ENCODE peak calls at places on chromosomes 3 and 15, in seven cellular contexts. X is GM23338, K is SK-N-SH, M is neural progenitor cell, J is lower leg skin, H is A549, L is fibroblast of lung. F is an unnamed sample.

GRCh38 chr3:150797155-150797554 is 34.2 kb upstream of the SIAH2 start:
- DNase-seq in J (no peak), H (peak; percentile 10), M (no peak), K (no peak), L (no peak), X (no peak), F (no peak)

GRCh38 chr3:31724681-31725080 is 192.0 kb downstream of the STT3B start:
- DNase-seq in M (peak; percentile 41), H (peak; percentile 49), L (peak; percentile 49), K (peak; percentile 16), J (no peak), X (peak; percentile 69), F (peak; percentile 27)

GRCh38 chr3:133583396-133583795 is 9.9 kb downstream of the CDV3 start:
- DNase-seq in H (no peak), K (no peak), M (no peak), J (no peak), L (no peak), X (no peak), F (no peak)

GRCh38 chr3:80542476-80542875 is 774.7 kb upstream of the ROBO1 start:
- DNase-seq in L (no peak), X (no peak), J (no peak), M (no peak), H (no peak), K (no peak), F (no peak)

GRCh38 chr3:117045143-117045542 is 335.6 kb downstream of the TUSC7 start:
- DNase-seq in M (peak; percentile 66), J (no peak), L (no peak), H (peak; percentile 14), X (peak; percentile 80), K (no peak), F (no peak)

GRCh38 chr15:96046620-96047240 is 283.8 kb upstream of the NR2F2 start:
- DNase-seq in H (no peak), L (no peak), J (no peak), K (no peak), X (peak; percentile 5), M (no peak), F (no peak)

GRCh38 chr15:30065025-30065801 is 17.5 kb upstream of the GOLGA8J start:
- DNase-seq in X (no peak), J (no peak), L (peak; percentile 69), M (no peak), H (no peak), K (no peak), F (peak; percentile 18)

GRCh38 chr3:12384451-12385233 is 95.8 kb downstream of the PPARG start:
- DNase-seq in M (no peak), X (no peak), J (no peak), L (no peak), H (no peak), K (no peak), F (no peak)

DNA sequence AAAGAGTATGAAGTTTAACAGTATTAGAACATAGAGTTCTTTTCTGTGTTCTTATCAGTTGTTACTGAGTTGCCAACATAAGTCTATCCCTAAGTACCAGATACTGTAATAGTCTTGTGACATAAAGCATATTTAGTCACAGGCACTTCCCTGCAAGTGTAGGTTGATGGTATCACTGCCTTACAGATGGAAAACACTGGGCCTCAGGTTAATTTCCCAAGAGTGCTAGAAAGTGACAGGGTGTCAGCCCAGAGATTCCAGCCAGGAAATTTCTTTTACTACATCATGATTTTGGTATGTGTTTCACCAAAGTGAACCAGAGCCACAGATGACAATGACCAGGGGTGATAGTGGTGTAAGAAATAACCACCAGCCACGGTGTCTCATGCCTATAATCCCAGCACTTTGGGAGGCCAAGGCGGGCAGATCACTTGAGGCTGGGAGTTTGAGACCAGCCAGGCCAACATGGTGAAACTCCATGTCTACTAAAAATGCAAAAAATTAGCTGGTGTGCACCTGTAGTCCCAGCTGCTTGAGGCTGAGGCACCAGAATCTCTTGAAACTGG is 3.2 kb downstream of the EIF1B start:
- DNase-seq in X (no peak), M (no peak), J (no peak), K (no peak), H (no peak), L (peak; percentile 13), F (no peak)
- H3K4me3 ChIP-seq in X (no peak overlapping the region), M (no peak overlapping the region), J (no peak overlapping the region), K (no peak overlapping the region), H (no peak overlapping the region), L (no peak overlapping the region), F (no peak overlapping the region)

GRCh38 chr3:187290561-187290960 is 976 bp downstream of the MASP1 start:
- DNase-seq in K (no peak), X (no peak), J (no peak), H (no peak), M (no peak), L (no peak), F (no peak)
- H3K4me3 ChIP-seq in K (no peak overlapping the region), X (peak overlapping the region; percentile 65), J (no peak overlapping the region), H (no peak overlapping the region), M (no peak overlapping the region), L (peak overlapping the region; percentile 57), F (peak overlapping the region; percentile 73)

DNA sequence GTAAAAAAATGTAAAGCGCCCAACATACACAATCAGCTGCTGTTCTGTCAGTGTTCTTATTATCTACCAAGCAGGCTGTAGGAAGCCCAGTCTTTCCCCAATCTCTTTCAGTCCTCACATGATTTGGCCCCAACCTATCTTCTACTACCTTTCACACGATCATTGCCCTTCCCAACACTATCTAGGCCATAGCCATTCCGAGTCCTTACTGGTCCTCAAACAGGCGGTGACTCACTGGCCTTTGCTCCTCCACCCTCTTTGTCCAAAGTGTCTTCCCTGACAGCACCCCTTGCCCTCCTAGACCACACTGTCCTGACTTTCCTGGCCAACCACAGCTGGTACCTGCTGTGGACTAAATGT is 881 bp upstream of the RFT1 start:
- DNase-seq in J (no peak), L (no peak), K (no peak), X (no peak), H (no peak), M (no peak), F (no peak)
- H3K4me3 ChIP-seq in J (no peak overlapping the region), L (peak overlapping the region; percentile 93), K (peak overlapping the region; percentile 86), X (peak overlapping the region; percentile 92), H (no peak overlapping the region), M (peak overlapping the region; percentile 96), F (peak overlapping the region; percentile 96)

GRCh38 chr3:169969696-169970095 is 3.1 kb downstream of the SEC62 start:
- DNase-seq in K (no peak), L (no peak), X (no peak), J (no peak), M (no peak), H (no peak), F (no peak)
- H3K4me3 ChIP-seq in K (no peak overlapping the region), L (no peak overlapping the region), X (no peak overlapping the region), J (no peak overlapping the region), M (no peak overlapping the region), H (no peak overlapping the region), F (no peak overlapping the region)

GRCh38 chr3:141294848-141295247 is 63.2 kb downstream of the PXYLP1 start:
- DNase-seq in X (no peak), H (peak; percentile 33), J (no peak), M (no peak), L (peak; percentile 72), K (no peak), F (no peak)
- H3K4me3 ChIP-seq in X (no peak overlapping the region), H (peak overlapping the region; percentile 33), J (no peak overlapping the region), M (no peak overlapping the region), L (peak overlapping the region; percentile 47), K (peak overlapping the region; percentile 4), F (peak overlapping the region; percentile 35)

DNA sequence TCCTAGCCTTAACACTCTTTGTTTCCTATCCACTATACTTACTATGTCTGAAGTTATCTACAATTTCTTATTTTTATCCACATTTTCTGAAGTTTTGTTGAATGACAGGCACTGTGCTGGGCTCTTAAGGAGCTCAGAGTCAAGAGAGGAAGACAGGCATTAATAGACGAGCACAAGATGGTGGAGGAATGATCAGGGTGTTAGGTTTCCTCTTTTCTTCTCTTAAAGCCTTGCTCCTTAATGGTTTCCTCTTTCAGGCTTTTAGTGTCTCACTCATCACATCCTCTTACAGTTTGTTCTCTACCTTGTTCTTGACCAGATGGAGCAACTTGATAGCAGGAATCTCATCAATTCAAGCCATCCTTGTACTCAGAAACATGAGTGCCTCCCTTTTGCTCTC is 52.9 kb upstream of the BCL6 start:
- DNase-seq in K (no peak), J (no peak), X (no peak), H (no peak), L (no peak), M (no peak), F (no peak)
- H3K4me3 ChIP-seq in K (no peak overlapping the region), J (no peak overlapping the region), X (no peak overlapping the region), H (no peak overlapping the region), L (no peak overlapping the region), M (no peak overlapping the region), F (no peak overlapping the region)

DNA sequence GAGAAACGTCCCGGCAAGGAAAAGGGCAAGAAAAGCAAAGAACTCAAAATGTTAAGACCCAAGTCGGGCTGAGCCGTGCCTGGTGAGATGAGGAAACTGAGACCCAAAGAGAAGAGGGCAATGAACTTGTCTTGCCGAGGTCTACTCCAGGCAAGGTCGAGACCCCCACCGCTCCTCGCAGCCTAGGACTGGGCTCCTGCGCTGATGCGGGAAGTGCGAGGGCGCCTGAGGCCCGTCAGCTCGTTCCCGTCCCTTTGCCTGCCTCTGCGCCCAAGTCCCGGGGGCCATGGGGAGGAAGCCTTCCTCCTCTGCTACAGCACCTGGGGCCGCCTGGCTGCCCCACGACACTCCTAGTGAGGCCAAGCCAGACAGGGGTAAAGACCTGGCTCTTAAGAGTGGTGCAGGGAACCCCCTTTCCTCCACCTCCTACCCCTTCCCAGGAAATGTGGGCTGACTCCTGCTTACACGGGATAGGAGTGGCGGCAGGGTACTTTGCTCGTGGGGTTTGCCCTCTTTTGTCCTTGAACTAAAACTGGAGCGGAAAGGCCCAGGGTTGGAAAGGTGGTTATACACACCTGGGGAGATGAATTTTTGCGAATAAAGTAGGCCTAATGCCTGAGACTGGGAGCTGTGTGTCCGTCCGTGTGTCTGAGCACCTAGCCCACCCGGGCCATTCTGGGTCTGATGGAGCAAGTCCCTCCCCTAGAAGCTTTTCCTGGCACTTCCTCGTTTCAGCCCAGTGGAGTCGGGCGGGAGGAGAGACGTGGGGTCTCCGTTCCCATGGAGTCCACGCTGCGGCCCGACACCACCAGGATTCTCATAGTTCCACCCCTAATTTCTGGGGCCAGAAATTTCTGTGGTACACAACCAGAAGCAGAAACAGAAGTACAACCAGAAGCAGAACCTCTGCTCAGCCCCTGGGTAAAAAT is 1.1 kb upstream of the MEGF11 start:
- DNase-seq in K (no peak), J (no peak), H (no peak), M (peak; percentile 50), X (peak; percentile 77), L (no peak), F (no peak)
- H3K4me3 ChIP-seq in K (no peak overlapping the region), J (no peak overlapping the region), H (no peak overlapping the region), M (peak overlapping the region; percentile 75), X (peak overlapping the region; percentile 99), L (no peak overlapping the region), F (no peak overlapping the region)

GRCh38 chr3:96101013-96101412 is 713.4 kb upstream of the EPHA6 start:
- DNase-seq in J (no peak), H (no peak), K (no peak), L (no peak), X (peak; percentile 12), M (no peak), F (no peak)
- H3K4me3 ChIP-seq in J (no peak overlapping the region), H (no peak overlapping the region), K (no peak overlapping the region), L (no peak overlapping the region), X (no peak overlapping the region), M (no peak overlapping the region), F (no peak overlapping the region)